ENCODE peak calls at places on chromosomes 2 and 18, in five cellular contexts. L, S, M, Y and B are unnamed samples.

GRCh38 chr2:42859801-42860200 is 67.4 kb upstream of the HAAO start:
- DNase-seq in L (no peak), S (no peak), M (no peak), Y (no peak), B (no peak)

GRCh38 chr2:108627911-108628567 is 91.2 kb upstream of the RANBP2 start:
- DNase-seq in L (no peak), S (no peak), M (no peak), Y (no peak), B (no peak)

GRCh38 chr2:604826-605524 is 72.2 kb downstream of the TMEM18 start:
- DNase-seq in L (no peak), S (no peak), M (no peak), Y (no peak), B (no peak)

GRCh38 chr2:9885036-9885684 is 41.9 kb downstream of the TAF1B start:
- DNase-seq in L (no peak), S (no peak), M (no peak), Y (no peak), B (no peak)

GRCh38 chr2:36482576-36483214 is 115.3 kb downstream of the FEZ2 start:
- DNase-seq in L (no peak), S (no peak), M (no peak), Y (no peak), B (no peak)

GRCh38 chr2:29250977-29251376 is 135.8 kb downstream of the CLIP4 start:
- DNase-seq in L (no peak), S (no peak), M (no peak), Y (no peak), B (no peak)

GRCh38 chr2:9285385-9285784 is 78.8 kb downstream of the ASAP2 start:
- DNase-seq in L (no peak), S (no peak), M (no peak), Y (no peak), B (no peak)

GRCh38 chr18:23528580-23529472 is 25.5 kb downstream of the RMC1 start:
- DNase-seq in L (no peak), S (no peak), M (no peak), Y (no peak), B (no peak)

GRCh38 chr18:56162871-56163270 is 475.5 kb downstream of the TXNL1 start:
- DNase-seq in L (no peak), S (no peak), M (no peak), Y (no peak), B (no peak)

GRCh38 chr2:129868151-129868550 is 111.3 kb upstream of the RAB6C start:
- DNase-seq in L (no peak), S (no peak), M (no peak), Y (no peak), B (no peak)

GRCh38 chr2:38245114-38245641 is 131.9 kb downstream of the ATL2 start:
- DNase-seq in L (no peak), S (no peak), M (no peak), Y (no peak), B (no peak)

GRCh38 chr18:57925706-57926105 is 118.3 kb upstream of the NEDD4L start:
- DNase-seq in L (no peak), S (no peak), M (no peak), Y (no peak), B (no peak)

GRCh38 chr2:42238644-42239288 is 69.6 kb downstream of the EML4 start:
- DNase-seq in L (no peak), S (peak), M (peak), Y (no peak), B (no peak)

GRCh38 chr18:32262092-32262491 is 72.3 kb downstream of the MEP1B start:
- DNase-seq in L (no peak), S (no peak), M (no peak), Y (no peak), B (no peak)